ENCODE peak calls at places on chromosomes 6 and 20, in six cellular contexts. Z is psoas muscle, A is astrocyte of the cerebellum, Y is progenitor cell of endocrine pancreas, K is fibroblast of villous mesenchyme, D is GM12865. Q is an unnamed sample.

GRCh38 chr6:153167026-153167891 is 36.2 kb upstream of the RGS17 start:
- DNase-seq in Z (no peak), A (peak), Y (no peak), K (peak), D (no peak), Q (no peak)

GRCh38 chr6:167140589-167141474 is 16.9 kb downstream of the GPR31 start:
- DNase-seq in Z (no peak), A (no peak), Y (no peak), K (no peak), D (no peak), Q (no peak)

GRCh38 chr6:161411265-161411944 is 137.5 kb upstream of the AGPAT4 start:
- DNase-seq in Z (no peak), A (no peak), Y (no peak), K (no peak), D (no peak), Q (no peak)

GRCh38 chr20:9617940-9618339 is 103.5 kb downstream of the LAMP5 start:
- DNase-seq in Z (no peak), A (peak), Y (no peak), K (peak), D (peak), Q (no peak)

GRCh38 chr6:137560184-137560563 is 66.0 kb upstream of the OLIG3 start:
- DNase-seq in Z (no peak), A (no peak), Y (no peak), K (no peak), D (no peak), Q (no peak)

GRCh38 chr20:24960861-24961260 is 11.8 kb downstream of the CST7 start:
- DNase-seq in Z (no peak), A (no peak), Y (no peak), K (no peak), D (no peak), Q (no peak)

GRCh38 chr20:17653835-17654648 is 28.0 kb downstream of the RRBP1 start:
- DNase-seq in Z (peak), A (no peak), Y (no peak), K (no peak), D (no peak), Q (no peak)

GRCh38 chr20:3768342-3769130 is 983 bp upstream of the ADISSP start:
- DNase-seq in Z (peak), A (no peak), Y (peak), K (peak), D (peak), Q (peak)

GRCh38 chr20:35902545-35902941 is 51.8 kb downstream of the SCAND1 start:
- DNase-seq in Z (no peak), A (no peak), Y (no peak), K (peak), D (no peak), Q (no peak)

GRCh38 chr20:63648190-63648589 is 5.0 kb downstream of the STMN3 start:
- DNase-seq in Z (no peak), A (no peak), Y (no peak), K (no peak), D (no peak), Q (no peak)

GRCh38 chr20:37334450-37334849 is 11.5 kb upstream of the SRC start:
- DNase-seq in Z (no peak), A (no peak), Y (no peak), K (no peak), D (no peak), Q (no peak)

GRCh38 chr6:89640804-89641203 is 2.3 kb upstream of the LYRM2 start:
- DNase-seq in Z (no peak), A (no peak), Y (no peak), K (no peak), D (no peak), Q (no peak)

GRCh38 chr6:129863664-129864063 is 2.5 kb upstream of the TMEM244 start:
- DNase-seq in Z (no peak), A (no peak), Y (no peak), K (peak), D (no peak), Q (no peak)

GRCh38 chr6:119255492-119255891 is 94.1 kb downstream of the MAN1A1 start:
- DNase-seq in Z (no peak), A (no peak), Y (no peak), K (no peak), D (no peak), Q (no peak)

GRCh38 chr6:140174509-140174908 is 800.1 kb upstream of the CITED2 start:
- DNase-seq in Z (no peak), A (peak), Y (no peak), K (peak), D (no peak), Q (no peak)

GRCh38 chr20:3716195-3716834 is 3.9 kb upstream of the SIGLEC1 start:
- DNase-seq in Z (peak), A (no peak), Y (peak), K (peak), D (peak), Q (peak)

GRCh38 chr6:31792741-31793140 is 2.8 kb downstream of the VARS1 start:
- DNase-seq in Z (no peak), A (no peak), Y (no peak), K (peak), D (no peak), Q (peak)

GRCh38 chr6:16239798-16240123 is 1.4 kb downstream of the GMPR start:
- DNase-seq in Z (no peak), A (no peak), Y (no peak), K (no peak), D (no peak), Q (no peak)

GRCh38 chr6:4802312-4802935 is 26.2 kb downstream of the CDYL start:
- DNase-seq in Z (no peak), A (no peak), Y (no peak), K (no peak), D (peak), Q (peak)

GRCh38 chr6:168217880-168218537 is 101.6 kb downstream of the DACT2 start:
- DNase-seq in Z (no peak), A (no peak), Y (no peak), K (no peak), D (no peak), Q (no peak)

GRCh38 chr6:68313911-68314310 is 321.2 kb upstream of the ADGRB3 start:
- DNase-seq in Z (no peak), A (peak), Y (no peak), K (no peak), D (no peak), Q (no peak)
- TF ChIP-seq CTCF in Z (no peak), A (peak), Y (peak), K (no peak), D (peak), Q (peak)

GRCh38 chr6:157221817-157222175 is 101.5 kb downstream of the TMEM242 start:
- DNase-seq in Z (no peak), A (no peak), Y (no peak), K (no peak), D (no peak), Q (no peak)

GRCh38 chr6:157224178-157224956 is 99.0 kb downstream of the TMEM242 start:
- DNase-seq in Z (no peak), A (no peak), Y (no peak), K (no peak), D (peak), Q (no peak)

GRCh38 chr6:157222201-157222981 is 100.9 kb downstream of the TMEM242 start:
- DNase-seq in Z (no peak), A (no peak), Y (no peak), K (no peak), D (no peak), Q (no peak)

GRCh38 chr6:157223486-157223885 is 99.8 kb downstream of the TMEM242 start:
- DNase-seq in Z (no peak), A (no peak), Y (no peak), K (no peak), D (no peak), Q (no peak)

DNA sequence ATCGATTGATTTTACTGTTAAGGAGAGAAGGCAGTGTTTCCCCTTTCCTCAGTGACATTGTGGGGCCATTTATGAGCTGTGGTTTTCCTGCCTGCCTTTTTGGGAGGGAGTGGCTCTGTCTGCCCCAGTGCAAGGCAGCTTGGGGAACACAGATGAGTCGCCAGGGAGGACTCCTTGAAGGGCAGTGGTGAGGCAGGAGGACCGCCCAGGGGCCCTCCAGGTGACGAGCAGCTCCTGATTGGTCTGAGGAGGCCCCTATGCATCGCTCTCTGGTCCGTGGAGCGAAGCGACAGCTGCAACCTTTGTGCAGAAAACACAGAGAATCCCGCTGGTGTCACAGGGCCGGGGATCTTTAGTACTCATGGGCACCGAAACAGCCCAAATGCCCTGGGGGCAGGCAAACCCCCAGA is 100.3 kb downstream of the TMEM242 start:
- DNase-seq in Z (no peak), A (no peak), Y (no peak), K (no peak), D (no peak), Q (no peak)
- TF ChIP-seq CTCF in Z (no peak), A (no peak), Y (no peak), K (no peak), D (no peak), Q (no peak)

GRCh38 chr20:44004306-44004915 is 89.8 kb downstream of the TOX2 start:
- DNase-seq in Z (no peak), A (no peak), Y (no peak), K (no peak), D (no peak), Q (no peak)
- TF ChIP-seq CTCF in Z (no peak), A (no peak), Y (no peak), K (no peak), D (no peak), Q (no peak)

DNA sequence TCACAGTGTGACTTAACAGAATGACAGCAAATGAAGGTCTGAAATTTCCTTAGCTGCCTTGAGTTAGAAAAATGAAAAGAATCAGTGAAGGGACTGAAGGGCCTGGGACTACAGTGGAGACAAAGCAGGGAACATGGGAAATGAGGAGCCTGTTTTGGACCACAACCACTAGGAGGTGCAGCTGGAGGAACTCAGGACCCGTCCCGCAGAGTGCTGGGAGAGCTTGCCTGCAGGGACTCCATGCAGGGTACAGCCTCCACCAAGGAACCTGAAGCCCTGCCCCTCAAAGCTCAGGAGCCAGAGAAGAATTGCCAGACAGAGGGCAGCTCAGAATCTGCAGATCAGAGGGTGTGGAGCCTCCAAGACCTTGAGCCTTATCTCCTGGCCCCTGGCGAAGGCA is 50.7 kb downstream of the LRFN2 start:
- DNase-seq in Z (no peak), A (no peak), Y (no peak), K (no peak), D (no peak), Q (no peak)
- TF ChIP-seq CTCF in Z (no peak), A (no peak), Y (peak), K (no peak), D (no peak), Q (no peak)

DNA sequence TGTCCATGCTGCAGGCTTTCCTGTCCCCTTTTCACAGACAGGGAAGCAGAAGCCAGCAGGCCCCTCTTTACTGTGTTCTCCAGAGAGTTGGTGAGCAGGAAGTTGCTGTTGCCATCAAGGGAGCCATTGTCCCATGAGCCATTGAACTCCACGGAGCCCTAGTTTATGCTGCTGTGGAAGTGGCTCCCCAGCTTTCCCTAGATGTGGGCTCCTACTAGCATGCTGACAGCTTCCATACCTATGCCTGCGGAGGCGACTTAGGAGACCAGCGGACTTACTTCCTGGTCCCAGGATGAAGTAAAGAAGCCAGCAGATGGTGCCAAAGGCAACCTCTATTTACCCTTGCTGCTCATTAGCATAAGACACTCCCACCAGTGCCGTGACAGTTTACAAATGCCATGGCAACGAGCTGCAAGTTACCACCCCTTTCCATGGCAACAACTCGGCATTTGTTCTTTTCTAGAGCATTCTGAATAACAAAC is 30.8 kb upstream of the FKBP1A start:
- DNase-seq in Z (no peak), A (peak), Y (peak), K (peak), D (peak), Q (no peak)
- TF ChIP-seq CTCF in Z (no peak), A (peak), Y (peak), K (peak), D (no peak), Q (no peak)

GRCh38 chr6:22766979-22767378 is 197.6 kb downstream of the HDGFL1 start:
- DNase-seq in Z (no peak), A (no peak), Y (no peak), K (no peak), D (peak), Q (no peak)
- TF ChIP-seq CTCF in Z (no peak), A (no peak), Y (no peak), K (no peak), D (no peak), Q (no peak)

DNA sequence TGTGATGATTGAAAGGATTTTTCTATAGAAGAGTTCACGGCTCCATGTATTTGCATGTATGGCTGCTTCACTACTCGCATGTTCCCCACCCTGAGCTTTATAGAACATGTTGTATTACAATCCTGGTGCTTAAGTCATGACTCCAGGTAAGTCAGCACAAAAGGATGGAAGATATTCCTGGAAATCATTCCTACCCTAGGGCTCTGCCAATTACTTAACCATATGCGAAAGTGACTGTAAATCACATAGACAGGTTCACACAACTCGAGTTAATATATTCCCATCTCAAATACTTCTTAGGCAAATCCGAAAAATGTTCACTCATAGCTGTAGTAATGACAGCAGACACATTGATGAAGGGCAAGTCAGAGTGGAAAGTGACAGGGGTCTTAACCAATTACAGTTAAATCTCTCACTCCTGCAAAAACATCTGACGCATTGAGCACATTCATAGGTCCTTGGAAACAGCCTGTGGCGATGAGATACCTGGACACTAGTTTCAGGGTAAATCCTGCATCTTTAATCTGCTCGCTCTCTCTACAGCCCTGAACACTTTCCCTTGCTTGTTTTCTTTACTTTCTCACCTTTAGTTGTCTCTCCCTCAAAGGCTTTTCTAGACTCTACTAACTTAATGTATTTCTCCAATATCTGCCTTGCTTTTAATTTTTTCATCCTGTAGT is 35.1 kb downstream of the RNF217 start:
- DNase-seq in Z (no peak), A (no peak), Y (no peak), K (no peak), D (no peak), Q (no peak)
- TF ChIP-seq CTCF in Z (no peak), A (no peak), Y (no peak), K (no peak), D (no peak), Q (no peak)

DNA sequence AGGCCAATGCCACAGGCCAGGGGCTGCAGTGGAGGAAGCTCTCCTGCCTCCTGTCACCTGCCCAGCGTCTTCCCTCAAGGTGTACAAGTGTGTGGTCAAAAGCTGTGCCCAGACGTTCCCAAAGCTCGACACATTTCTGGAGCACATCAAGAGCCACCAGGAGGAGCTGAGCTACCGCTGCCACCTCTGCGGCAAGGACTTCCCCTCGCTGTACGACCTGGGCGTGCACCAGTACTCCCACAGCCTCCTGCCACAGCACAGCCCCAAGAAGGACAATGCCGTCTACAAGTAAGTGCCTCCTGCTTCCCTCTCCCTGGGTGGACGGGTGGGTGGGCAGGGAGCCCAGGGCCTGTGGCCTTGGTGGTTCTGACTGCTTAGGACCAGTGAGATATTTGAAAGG is 38.2 kb downstream of the ZNF341 start:
- DNase-seq in Z (no peak), A (no peak), Y (no peak), K (no peak), D (no peak), Q (peak)
- TF ChIP-seq CTCF in Z (no peak), A (no peak), Y (no peak), K (no peak), D (no peak), Q (no peak)

Q was measured in GM10248.